ENCODE peak calls at places on chromosomes 6 and 20, in seven cellular contexts. K is ascending aorta; Q is activated T-helper 1 cell treated with Interleukin-2 at 50 U/mL for 16 hours; Y is AG08395; M is ELR; V is stimulated activated CD8-positive, alpha-beta memory T cell treated with anti-CD3 and anti-CD28 coated beads, Interleukin-12 subunit alpha, Interleukin-12 subunit beta, amount 100 ng/mL, for 1 hour; J is A172. A is an unnamed sample.

GRCh38 chr20:63968928-63969760 is 586 bp downstream of the ZNF512B start:
- DNase-seq in M (peak), Y (no peak), J (no peak), V (no peak), K (no peak), Q (no peak), A (peak)

GRCh38 chr6:169983651-169984050 is 232.2 kb downstream of the ERMARD start:
- DNase-seq in Q (no peak), Y (no peak), V (no peak), K (no peak), M (no peak), J (no peak), A (no peak)

GRCh38 chr6:119526609-119527605 is 177.3 kb upstream of the MAN1A1 start:
- DNase-seq in K (no peak), Y (no peak), J (no peak), Q (no peak), M (peak), V (no peak), A (no peak)

GRCh38 chr20:53202781-53203180 is 230.6 kb downstream of the TSHZ2 start:
- DNase-seq in V (no peak), J (peak), Y (peak), Q (no peak), K (no peak), M (no peak), A (no peak)

GRCh38 chr6:139536751-139537617 is 162.5 kb upstream of the CITED2 start:
- DNase-seq in K (no peak), Q (no peak), J (no peak), M (no peak), Y (no peak), V (no peak), A (no peak)

GRCh38 chr20:63481503-63481902 is 9.0 kb upstream of the KCNQ2 start:
- DNase-seq in J (peak), Y (no peak), V (no peak), M (no peak), Q (no peak), K (no peak), A (no peak)

GRCh38 chr20:53716385-53716784 is 122.7 kb upstream of the ZNF217 start:
- DNase-seq in M (no peak), Q (no peak), K (no peak), V (no peak), Y (no peak), J (no peak), A (no peak)

GRCh38 chr20:18224968-18225568 is 63.3 kb upstream of the ZNF133 start:
- DNase-seq in V (no peak), K (no peak), Y (peak), M (peak), Q (no peak), J (peak), A (no peak)

GRCh38 chr20:2365091-2365490 is 15.6 kb upstream of the TGM6 start:
- DNase-seq in Y (no peak), K (no peak), V (no peak), J (no peak), M (no peak), Q (no peak), A (no peak)

GRCh38 chr6:143940011-143940597 is 68.0 kb downstream of the PLAGL1 start:
- DNase-seq in V (peak), Y (peak), Q (peak), J (peak), K (no peak), M (peak), A (no peak)

GRCh38 chr20:37955511-37955910 is 52.6 kb downstream of the VSTM2L start:
- DNase-seq in Y (no peak), J (no peak), K (no peak), M (no peak), V (no peak), Q (no peak), A (no peak)

GRCh38 chr6:53651764-53652401 is 13.7 kb downstream of the KLHL31 start:
- DNase-seq in K (peak), V (peak), Y (peak), J (peak), Q (peak), M (peak), A (peak)

GRCh38 chr6:14542670-14543366 is 425.2 kb downstream of the CD83 start:
- DNase-seq in M (peak), J (peak), Y (peak), K (no peak), Q (no peak), V (no peak), A (no peak)

GRCh38 chr20:20491110-20491783 is 123.3 kb downstream of the INSM1 start:
- DNase-seq in M (peak), V (no peak), K (no peak), Y (peak), J (no peak), Q (no peak), A (no peak)

GRCh38 chr6:168964138-168964892 is 289.3 kb downstream of the THBS2 start:
- DNase-seq in K (no peak), Q (no peak), V (no peak), Y (peak), M (peak), J (no peak), A (no peak)

GRCh38 chr20:49140411-49140810 is 47.7 kb downstream of the STAU1 start:
- DNase-seq in K (no peak), M (no peak), V (no peak), J (no peak), Q (no peak), Y (no peak), A (no peak)

GRCh38 chr6:40713002-40713719 is 126.0 kb upstream of the LRFN2 start:
- DNase-seq in K (no peak), J (no peak), Y (peak), M (peak), Q (no peak), V (no peak), A (no peak)

GRCh38 chr6:111724505-111724904 is 118.8 kb upstream of the TRAF3IP2 start:
- DNase-seq in V (no peak), M (no peak), Y (no peak), J (no peak), K (no peak), Q (no peak), A (no peak)

GRCh38 chr6:27893059-27893835 is 18.9 kb downstream of the OR2B2 start:
- DNase-seq in K (no peak), V (peak), Q (peak), J (peak), Y (peak), M (peak), A (peak)

GRCh38 chr6:3742426-3743344 is 8.8 kb downstream of the PXDC1 start:
- DNase-seq in K (no peak), V (peak), J (peak), Y (peak), M (peak), Q (peak), A (peak)

GRCh38 chr20:62190639-62191411 is 8.0 kb downstream of the MTG2 start:
- DNase-seq in V (no peak), M (no peak), Y (no peak), Q (no peak), K (no peak), J (no peak), A (no peak)

GRCh38 chr6:38504996-38505395 is 134.7 kb downstream of the BTBD9 start:
- DNase-seq in M (peak), K (no peak), Q (no peak), J (no peak), Y (no peak), V (no peak), A (no peak)

GRCh38 chr20:31816221-31816620 is 2.9 kb upstream of the MYLK2 start:
- DNase-seq in K (no peak), M (no peak), Q (no peak), V (no peak), Y (no peak), J (no peak), A (no peak)

GRCh38 chr6:158817298-158818007 is 1.7 kb downstream of the EZR start:
- DNase-seq in Q (no peak), M (peak), Y (no peak), V (no peak), J (peak), K (no peak), A (peak)

GRCh38 chr6:99608059-99608885 is 1.6 kb downstream of the PRDM13 start:
- DNase-seq in V (no peak), K (no peak), Q (no peak), M (no peak), J (no peak), Y (no peak), A (no peak)

GRCh38 chr20:58228484-58229197 is at the start of gene ANKRD60:
- DNase-seq in J (no peak), K (no peak), M (peak), Y (peak), V (no peak), Q (peak), A (no peak)

GRCh38 chr20:44691424-44692423 is 23.4 kb upstream of the CCN5 start:
- DNase-seq in Q (no peak), J (no peak), Y (peak), K (peak), M (no peak), V (no peak), A (peak)

GRCh38 chr20:19757973-19758887 is at the start of gene RIN2:
- DNase-seq in V (no peak), Y (peak), J (peak), M (peak), Q (no peak), K (peak), A (peak)

GRCh38 chr20:8534368-8534767 is 402.3 kb downstream of the PLCB1 start:
- DNase-seq in K (no peak), J (no peak), V (no peak), Q (no peak), Y (no peak), M (no peak), A (no peak)

GRCh38 chr6:133587841-133588240 is 301.1 kb upstream of the TCF21 start:
- DNase-seq in Y (peak), M (peak), J (no peak), V (no peak), Q (no peak), K (no peak), A (no peak)

GRCh38 chr20:57844626-57845596 is 135.1 kb upstream of the PMEPA1 start:
- DNase-seq in M (no peak), Y (no peak), V (no peak), Q (no peak), K (no peak), J (peak), A (no peak)

GRCh38 chr20:63183422-63184146 is 32.3 kb downstream of the YTHDF1 start:
- DNase-seq in K (no peak), V (peak), M (peak), Y (peak), J (peak), Q (no peak), A (no peak)

GRCh38 chr20:14360386-14360785 is 23.0 kb upstream of the FLRT3 start:
- DNase-seq in V (no peak), J (peak), M (no peak), Y (no peak), Q (no peak), K (no peak), A (no peak)

GRCh38 chr20:63969851-63970713 is at the start of gene ZNF512B:
- DNase-seq in Q (peak), M (peak), J (no peak), Y (peak), V (no peak), K (no peak), A (peak)

GRCh38 chr6:161135695-161136591 is 137.9 kb downstream of the AGPAT4 start:
- DNase-seq in K (no peak), V (no peak), M (no peak), Y (no peak), Q (no peak), J (no peak), A (no peak)